ENCODE peak calls at places on chromosome 2, in ten cellular contexts. O is breast epithelium; U is AG04450; K is C1 segment of cervical spinal cord; E is Kasumi-1; S is activated T-cell treated with anti-CD3 and anti-CD28 coated beads for 1 hour; V is stimulated activated CD4-positive, alpha-beta T cell treated with anti-CD3 and anti-CD28 coated beads, Interleukin-4, amount 100 ng/mL, for 24 hours; B is WTC11; J is Peyer's patch; A is HTR-8/SVneo. R is an unnamed sample.

GRCh38 chr2:82837588-82838304 is 1621.3 kb downstream of the SUCLG1 start:
- DNase-seq in O (no peak), U (peak), K (no peak), E (peak), S (no peak), V (no peak), B (no peak), J (no peak), A (peak), R (no peak)

GRCh38 chr2:30422437-30422805 is 24.6 kb upstream of the LCLAT1 start:
- DNase-seq in O (no peak), U (no peak), K (no peak), E (no peak), S (peak), V (peak), B (no peak), J (peak), A (no peak), R (peak)

GRCh38 chr2:128272586-128273468 is 45.8 kb downstream of the HS6ST1 start:
- DNase-seq in O (no peak), U (no peak), K (no peak), E (no peak), S (no peak), V (no peak), B (no peak), J (no peak), A (no peak), R (no peak)

GRCh38 chr2:99940963-99941362 is 201.4 kb downstream of the AFF3 start:
- DNase-seq in O (peak), U (no peak), K (no peak), E (no peak), S (no peak), V (no peak), B (no peak), J (no peak), A (no peak), R (no peak)

GRCh38 chr2:88764141-88764849 is 72.8 kb downstream of the RPIA start:
- DNase-seq in O (no peak), U (no peak), K (no peak), E (no peak), S (no peak), V (no peak), B (no peak), J (no peak), A (no peak), R (no peak)

GRCh38 chr2:162989507-162989906 is 150.9 kb upstream of the KCNH7 start:
- DNase-seq in O (no peak), U (no peak), K (no peak), E (peak), S (no peak), V (no peak), B (no peak), J (no peak), A (no peak), R (no peak)

GRCh38 chr2:117834992-117835391 is 20.5 kb downstream of the DDX18 start:
- DNase-seq in O (no peak), U (no peak), K (no peak), E (no peak), S (no peak), V (no peak), B (no peak), J (no peak), A (no peak), R (no peak)

GRCh38 chr2:20595439-20596192 is 55.3 kb downstream of the HS1BP3 start:
- DNase-seq in O (no peak), U (no peak), K (no peak), E (no peak), S (no peak), V (no peak), B (peak), J (peak), A (peak), R (no peak)

GRCh38 chr2:69375494-69376353 is 11.3 kb downstream of the GFPT1 start:
- DNase-seq in O (no peak), U (no peak), K (no peak), E (peak), S (no peak), V (peak), B (no peak), J (no peak), A (no peak), R (no peak)

GRCh38 chr2:102238039-102238756 is 51.4 kb downstream of the IL1RL2 start:
- DNase-seq in O (no peak), U (no peak), K (no peak), E (no peak), S (no peak), V (peak), B (no peak), J (no peak), A (no peak), R (no peak)

GRCh38 chr2:132438650-132439030 is 22.0 kb downstream of the GPR39 start:
- DNase-seq in O (no peak), U (peak), K (no peak), E (no peak), S (no peak), V (no peak), B (no peak), J (no peak), A (peak), R (peak)

GRCh38 chr2:224449212-224450147 is 47.6 kb upstream of the FAM124B start:
- DNase-seq in O (no peak), U (no peak), K (no peak), E (peak), S (no peak), V (no peak), B (no peak), J (no peak), A (peak), R (no peak)

GRCh38 chr2:88871336-88871735 is 179.9 kb downstream of the RPIA start:
- DNase-seq in O (no peak), U (no peak), K (no peak), E (peak), S (no peak), V (no peak), B (no peak), J (no peak), A (no peak), R (no peak)

GRCh38 chr2:161204846-161205245 is 44.6 kb downstream of the TANK start:
- DNase-seq in O (no peak), U (peak), K (no peak), E (no peak), S (no peak), V (no peak), B (no peak), J (no peak), A (no peak), R (no peak)

GRCh38 chr2:144364988-144365738 is 154.8 kb downstream of the ZEB2 start:
- DNase-seq in O (no peak), U (no peak), K (no peak), E (no peak), S (no peak), V (no peak), B (no peak), J (no peak), A (no peak), R (no peak)

GRCh38 chr2:237629739-237630138 is 2.4 kb downstream of the LRRFIP1 start:
- DNase-seq in O (no peak), U (no peak), K (no peak), E (no peak), S (no peak), V (no peak), B (no peak), J (no peak), A (no peak), R (no peak)

GRCh38 chr2:117794668-117795067 is 19.8 kb upstream of the DDX18 start:
- DNase-seq in O (no peak), U (no peak), K (no peak), E (no peak), S (no peak), V (no peak), B (no peak), J (no peak), A (no peak), R (no peak)

GRCh38 chr2:121321476-121321875 is 36.5 kb upstream of the TFCP2L1 start:
- DNase-seq in O (no peak), U (no peak), K (no peak), E (no peak), S (no peak), V (no peak), B (no peak), J (no peak), A (no peak), R (no peak)

GRCh38 chr2:42156756-42157155 is 12.4 kb upstream of the EML4 start:
- DNase-seq in O (no peak), U (no peak), K (no peak), E (no peak), S (no peak), V (no peak), B (peak), J (no peak), A (no peak), R (no peak)

GRCh38 chr2:149538138-149538833 is 49.3 kb downstream of the MMADHC start:
- DNase-seq in O (no peak), U (no peak), K (no peak), E (no peak), S (no peak), V (no peak), B (no peak), J (no peak), A (no peak), R (peak)

GRCh38 chr2:239576784-239577183 is 176.0 kb upstream of the HDAC4 start:
- DNase-seq in O (no peak), U (no peak), K (no peak), E (no peak), S (no peak), V (no peak), B (no peak), J (no peak), A (no peak), R (no peak)

GRCh38 chr2:75287624-75288313 is 88.4 kb upstream of the TACR1 start:
- DNase-seq in O (no peak), U (no peak), K (no peak), E (peak), S (no peak), V (no peak), B (no peak), J (no peak), A (no peak), R (no peak)

GRCh38 chr2:203261326-203262159 is 22.7 kb downstream of the CYP20A1 start:
- DNase-seq in O (no peak), U (no peak), K (no peak), E (no peak), S (no peak), V (no peak), B (peak), J (no peak), A (no peak), R (no peak)

GRCh38 chr2:180141600-180141999 is 134.5 kb upstream of the CWC22 start:
- DNase-seq in O (no peak), U (no peak), K (no peak), E (no peak), S (no peak), V (no peak), B (no peak), J (no peak), A (no peak), R (no peak)

GRCh38 chr2:86791574-86791973 is 861 bp upstream of the CD8A start:
- DNase-seq in O (no peak), U (no peak), K (no peak), E (no peak), S (no peak), V (no peak), B (peak), J (no peak), A (no peak), R (no peak)

GRCh38 chr2:219570924-219571310 is 422 bp downstream of the OBSL1 start:
- DNase-seq in O (no peak), U (no peak), K (no peak), E (no peak), S (no peak), V (no peak), B (no peak), J (no peak), A (no peak), R (no peak)

GRCh38 chr2:240685771-240686371 is 3.2 kb upstream of the AQP12B start:
- DNase-seq in O (no peak), U (no peak), K (no peak), E (no peak), S (no peak), V (no peak), B (no peak), J (no peak), A (no peak), R (no peak)

GRCh38 chr2:169036717-169037450 is 5.8 kb upstream of the ABCB11 start:
- DNase-seq in O (no peak), U (no peak), K (no peak), E (no peak), S (no peak), V (no peak), B (no peak), J (no peak), A (no peak), R (no peak)

GRCh38 chr2:135510577-135510976 is 20.4 kb downstream of the ZRANB3 start:
- DNase-seq in O (no peak), U (no peak), K (no peak), E (no peak), S (no peak), V (no peak), B (no peak), J (no peak), A (no peak), R (no peak)

GRCh38 chr2:9690716-9691498 is 60.1 kb upstream of the YWHAQ start:
- DNase-seq in O (no peak), U (no peak), K (no peak), E (no peak), S (no peak), V (no peak), B (no peak), J (no peak), A (no peak), R (no peak)